ENCODE peak calls at places on chromosome 7, in seven cellular contexts. W is stomach, I is sigmoid colon, C is A549, U is heart left ventricle, P is upper lobe of left lung, E is GM12878. K is an unnamed sample. For H3K4me1, the result is how much of the 10 kb centered on the place peaks cover.

GRCh38 chr7:143172354-143172753 is 10.9 kb upstream of the TAS2R39 start:
- DNase-seq in W (peak), I (peak), C (peak), U (no peak), P (peak), E (no peak), K (peak)

GRCh38 chr7:90604383-90604782 is 8.3 kb downstream of the CDK14 start:
- DNase-seq in W (no peak), I (no peak), C (no peak), U (no peak), P (no peak), E (no peak), K (no peak)

GRCh38 chr7:36272567-36273269 is 116.9 kb upstream of the ANLN start:
- DNase-seq in W (no peak), I (peak), C (no peak), U (no peak), P (no peak), E (no peak), K (no peak)

GRCh38 chr7:46007990-46008643 is 87.0 kb upstream of the IGFBP3 start:
- DNase-seq in W (no peak), I (no peak), C (no peak), U (no peak), P (no peak), E (no peak), K (no peak)

GRCh38 chr7:18495412-18496335 is at the start of gene HDAC9:
- DNase-seq in W (no peak), I (no peak), C (no peak), U (peak), P (peak), E (peak), K (no peak)

GRCh38 chr7:12032146-12032545 is 178.9 kb upstream of the TMEM106B start:
- DNase-seq in W (no peak), I (no peak), C (no peak), U (no peak), P (no peak), E (no peak), K (no peak)

GRCh38 chr7:75818462-75818861 is 4.9 kb upstream of the CCL24 start:
- DNase-seq in W (no peak), I (no peak), C (no peak), U (no peak), P (no peak), E (no peak), K (no peak)

GRCh38 chr7:108001759-108002725 is 919 bp downstream of the LAMB1 start:
- DNase-seq in W (no peak), I (peak), C (no peak), U (peak), P (no peak), E (no peak), K (no peak)

GRCh38 chr7:19294629-19295028 is 149.4 kb upstream of the FERD3L start:
- DNase-seq in W (no peak), I (no peak), C (no peak), U (no peak), P (no peak), E (no peak), K (no peak)

GRCh38 chr7:6203381-6203780 is 69.0 kb downstream of the CYTH3 start:
- DNase-seq in W (no peak), I (no peak), C (no peak), U (no peak), P (no peak), E (no peak), K (no peak)

GRCh38 chr7:123747089-123747488 is 1.7 kb downstream of the WASL start:
- DNase-seq in W (no peak), I (no peak), C (no peak), U (no peak), P (no peak), E (no peak), K (no peak)

GRCh38 chr7:29841926-29842671 is 35.8 kb downstream of the WIPF3 start:
- DNase-seq in W (no peak), I (no peak), C (no peak), U (no peak), P (no peak), E (no peak), K (no peak)

GRCh38 chr7:471866-472639 is 47.6 kb downstream of the PDGFA start:
- DNase-seq in W (peak), I (peak), C (no peak), U (peak), P (peak), E (no peak), K (no peak)

GRCh38 chr7:83550100-83550499 is 98.8 kb downstream of the SEMA3E start:
- DNase-seq in W (no peak), I (no peak), C (no peak), U (no peak), P (no peak), E (no peak), K (no peak)

GRCh38 chr7:75920431-75921161 is 5.6 kb downstream of the POR start:
- DNase-seq in W (peak), I (no peak), C (no peak), U (no peak), P (no peak), E (no peak), K (no peak)

GRCh38 chr7:99739699-99740572 is 4.9 kb upstream of the CYP3A7 start:
- DNase-seq in W (no peak), I (no peak), C (no peak), U (no peak), P (no peak), E (no peak), K (no peak)

GRCh38 chr7:86931439-86931838 is 128.0 kb downstream of the ELAPOR2 start:
- DNase-seq in W (no peak), I (no peak), C (no peak), U (no peak), P (no peak), E (no peak), K (no peak)

GRCh38 chr7:17584822-17585221 is 286.4 kb downstream of the AHR start:
- DNase-seq in W (no peak), I (no peak), C (no peak), U (no peak), P (no peak), E (no peak), K (no peak)

GRCh38 chr7:44802418-44803025 is 6.0 kb downstream of the PPIA start:
- DNase-seq in W (no peak), I (no peak), C (no peak), U (no peak), P (no peak), E (no peak), K (no peak)

GRCh38 chr7:106575138-106575823 is 85.7 kb downstream of the CCDC71L start:
- DNase-seq in W (no peak), I (no peak), C (no peak), U (no peak), P (no peak), E (no peak), K (no peak)

GRCh38 chr7:105151152-105151551 is 137.1 kb downstream of the KMT2E start:
- DNase-seq in W (no peak), I (no peak), C (no peak), U (no peak), P (no peak), E (no peak), K (no peak)

GRCh38 chr7:150417863-150418262 is 32.6 kb upstream of the GIMAP8 start:
- DNase-seq in W (no peak), I (no peak), C (no peak), U (peak), P (no peak), E (no peak), K (peak)

GRCh38 chr7:48518092-48518491 is 346.8 kb downstream of the ABCA13 start:
- DNase-seq in W (no peak), I (no peak), C (no peak), U (no peak), P (no peak), E (no peak), K (no peak)

GRCh38 chr7:16961650-16962049 is 79.9 kb upstream of the AGR3 start:
- DNase-seq in W (no peak), I (no peak), C (no peak), U (no peak), P (no peak), E (no peak), K (no peak)

GRCh38 chr7:44893710-44894135 is 8.4 kb upstream of the PURB start:
- DNase-seq in W (no peak), I (no peak), C (no peak), U (no peak), P (no peak), E (no peak), K (no peak)

GRCh38 chr7:108815815-108816214 is 246.1 kb downstream of the DNAJB9 start:
- DNase-seq in W (no peak), I (no peak), C (no peak), U (no peak), P (no peak), E (no peak), K (peak)

GRCh38 chr7:91443862-91444261 is 179.6 kb downstream of the FZD1 start:
- DNase-seq in W (no peak), I (no peak), C (no peak), U (no peak), P (no peak), E (no peak), K (no peak)

GRCh38 chr7:37251222-37251621 is 197.4 kb downstream of the ELMO1 start:
- DNase-seq in W (no peak), I (no peak), C (no peak), U (no peak), P (no peak), E (no peak), K (no peak)

GRCh38 chr7:16345979-16346958 is 75.1 kb downstream of the CRPPA start:
- DNase-seq in W (no peak), I (no peak), C (no peak), U (no peak), P (no peak), E (no peak), K (no peak)

GRCh38 chr7:149819141-149819960 is 18.8 kb upstream of the ZNF862 start:
- DNase-seq in W (no peak), I (no peak), C (no peak), U (no peak), P (no peak), E (no peak), K (no peak)

GRCh38 chr7:45709168-45710034 is 135.2 kb downstream of the ADCY1 start:
- DNase-seq in W (peak), I (peak), C (no peak), U (peak), P (peak), E (no peak), K (peak)

GRCh38 chr7:151167197-151167911 is at the start of gene GBX1:
- DNase-seq in W (peak), I (no peak), C (peak), U (no peak), P (no peak), E (no peak), K (no peak)

GRCh38 chr7:113268757-113269156 is 150.4 kb upstream of the SMIM30 start:
- DNase-seq in W (no peak), I (no peak), C (no peak), U (no peak), P (no peak), E (no peak), K (no peak)

GRCh38 chr7:135386776-135387175 is 123.1 kb downstream of the CNOT4 start:
- DNase-seq in W (no peak), I (no peak), C (no peak), U (no peak), P (no peak), E (no peak), K (no peak)

GRCh38 chr7:31981874-31982390 is 88.3 kb downstream of the PDE1C start:
- DNase-seq in W (no peak), I (no peak), C (no peak), U (no peak), P (no peak), E (no peak), K (no peak)
- H3K27ac ChIP-seq in W (no peak), I (no peak), C (peak), U (no peak), P (no peak), E (no peak), K (no peak)

GRCh38 chr7:26397786-26398435 is 106.2 kb downstream of the SNX10 start:
- DNase-seq in W (no peak), I (no peak), C (peak), U (no peak), P (peak), E (no peak), K (no peak)
- TF ChIP-seq POLR2A in W (no peak), I (no peak), C (no peak), U (no peak), P (no peak), E (peak), K (no peak)

DNA sequence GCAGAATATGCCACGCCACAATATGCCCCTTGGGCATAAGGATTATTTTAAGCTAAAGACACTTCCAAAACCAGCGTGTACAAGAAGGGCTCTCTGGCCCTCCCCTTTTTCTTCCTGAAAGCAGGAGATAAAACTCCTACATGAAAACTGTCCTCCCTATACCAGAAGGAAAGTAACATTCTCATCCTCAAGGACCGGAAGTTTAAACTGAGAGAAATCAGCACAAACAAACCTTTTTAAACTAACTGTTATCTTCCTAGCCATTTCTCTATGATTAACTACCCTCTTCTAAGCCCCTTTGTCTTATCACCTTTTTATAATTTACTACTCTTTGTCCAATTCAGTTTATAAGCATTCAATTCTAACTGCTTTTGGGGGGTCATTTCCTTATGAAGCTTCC is 16.4 kb upstream of the RAPGEF5 start:
- DNase-seq in W (no peak), I (no peak), C (no peak), U (no peak), P (no peak), E (no peak), K (no peak)
- H3K4me1 ChIP-seq in W (under half), I (under half), C (under half), U (under half), P (under half), E (under half), K (under half)

GRCh38 chr7:55022618-55022985 is 3.8 kb downstream of the EGFR start:
- DNase-seq in W (no peak), I (no peak), C (no peak), U (no peak), P (no peak), E (no peak), K (no peak)

GRCh38 chr7:55019691-55020480 is 1.1 kb downstream of the EGFR start:
- DNase-seq in W (peak), I (peak), C (peak), U (no peak), P (no peak), E (no peak), K (peak)

GRCh38 chr7:55020481-55020871 is 1.7 kb downstream of the EGFR start:
- DNase-seq in W (no peak), I (peak), C (peak), U (no peak), P (peak), E (no peak), K (peak)

GRCh38 chr7:55021951-55022617 is 3.3 kb downstream of the EGFR start:
- DNase-seq in W (no peak), I (no peak), C (no peak), U (no peak), P (no peak), E (no peak), K (no peak)

GRCh38 chr7:55021053-55021452 is 2.2 kb downstream of the EGFR start:
- DNase-seq in W (no peak), I (no peak), C (no peak), U (no peak), P (no peak), E (no peak), K (no peak)
- H3K27ac ChIP-seq in W (peak), I (peak), C (peak), U (no peak), P (peak), E (no peak), K (peak)

GRCh38 chr7:23531794-23532489 is at the start of gene TRA2A:
- DNase-seq in W (peak), I (peak), C (peak), U (peak), P (peak), E (peak), K (peak)
- TF ChIP-seq POLR2A in W (peak), I (peak), C (peak), U (peak), P (peak), E (peak), K (peak)

DNA sequence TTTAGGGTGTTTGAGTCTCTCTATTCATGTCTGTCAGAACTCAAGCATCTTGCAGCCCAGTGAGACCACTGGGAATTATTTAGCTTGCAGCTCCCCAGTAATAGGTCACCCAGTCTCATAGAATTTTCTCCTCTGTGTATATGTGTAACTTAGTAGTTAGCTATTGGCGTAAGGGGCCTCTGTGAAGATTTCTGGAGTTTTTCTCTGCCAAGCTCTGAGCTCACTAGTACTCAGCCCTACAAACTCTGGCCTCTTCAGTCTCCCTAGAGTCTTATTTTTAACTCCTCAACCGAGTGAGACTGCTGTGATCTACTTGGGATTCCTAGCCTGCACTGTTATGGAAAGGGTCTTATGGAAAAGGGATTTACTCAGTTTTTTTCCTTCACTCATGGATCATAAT is 90.2 kb downstream of the PPP1R9A start:
- DNase-seq in W (no peak), I (no peak), C (no peak), U (no peak), P (no peak), E (no peak), K (no peak)
- H3K4me1 ChIP-seq in W (under half), I (under half), C (under half), U (under half), P (under half), E (under half), K (under half)

DNA sequence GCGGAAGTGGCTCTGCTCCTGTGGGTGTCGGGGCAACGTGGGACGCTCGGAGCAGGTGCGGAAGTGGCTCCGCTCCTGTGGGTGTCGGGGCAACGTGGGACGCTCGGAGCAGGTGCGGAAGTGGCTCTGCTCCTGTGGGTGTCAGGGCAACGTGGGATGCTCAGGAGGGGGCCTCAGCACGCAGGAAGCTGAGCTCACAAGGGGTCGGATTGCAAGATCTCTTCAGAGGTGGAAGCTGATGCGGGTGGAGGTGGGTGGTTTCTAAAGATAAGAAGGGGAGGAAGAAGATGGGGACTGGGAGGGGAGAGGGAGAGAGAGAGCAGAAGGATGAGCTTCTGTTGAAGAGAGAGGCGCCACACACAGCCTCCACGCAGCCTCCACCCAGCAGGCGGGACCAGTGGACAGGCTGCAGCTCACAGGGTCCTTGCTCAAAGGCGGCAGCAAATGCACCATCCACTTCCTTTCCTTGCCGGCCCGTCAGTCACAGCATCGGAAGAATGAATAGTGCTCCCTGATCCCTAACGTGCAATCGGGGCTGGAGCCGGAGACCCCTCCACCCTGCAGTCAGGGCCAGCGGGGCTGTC is 78.7 kb downstream of the PTPRN2 start:
- DNase-seq in W (no peak), I (no peak), C (no peak), U (no peak), P (no peak), E (no peak), K (no peak)
- H3K27ac ChIP-seq in W (no peak), I (no peak), C (no peak), U (no peak), P (no peak), E (no peak), K (no peak)

DNA sequence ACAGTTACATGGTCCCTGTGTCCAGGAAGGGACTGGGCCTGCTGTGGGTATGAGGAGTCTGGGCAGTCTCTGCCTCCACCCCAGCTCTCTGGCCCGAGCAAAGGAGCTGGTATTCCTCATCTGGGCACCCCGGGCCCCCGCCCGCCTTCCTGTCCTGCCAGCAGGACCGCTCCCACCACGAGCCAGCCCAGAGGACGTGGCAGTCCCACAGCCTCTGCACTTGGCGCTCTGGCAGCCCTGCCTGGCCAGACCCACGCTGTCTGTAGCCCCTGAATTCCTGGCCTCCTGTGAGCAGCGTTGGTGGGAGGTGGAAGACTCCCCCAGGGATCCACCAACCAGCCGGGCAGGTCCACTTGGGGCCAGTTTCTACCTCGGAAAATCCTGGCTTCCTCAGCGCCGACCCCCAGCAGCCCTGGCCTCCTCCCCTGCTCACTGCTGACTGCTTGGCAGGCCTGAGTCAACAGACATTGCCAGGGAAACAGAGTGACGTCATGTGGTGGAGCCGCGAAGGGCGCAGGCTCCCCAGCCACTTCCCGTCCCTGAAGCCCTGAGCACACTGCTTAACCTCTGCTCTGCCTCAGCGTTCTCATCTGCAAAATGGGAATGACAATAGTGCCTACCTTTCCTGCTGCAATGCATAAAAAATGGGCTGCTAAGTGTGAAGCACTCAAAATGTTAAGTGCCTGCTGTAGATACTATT is 21.6 kb upstream of the LIMK1 start:
- DNase-seq in W (peak), I (peak), C (peak), U (peak), P (peak), E (no peak), K (peak)
- TF ChIP-seq POLR2A in W (peak), I (no peak), C (no peak), U (no peak), P (peak), E (no peak), K (peak)

GRCh38 chr7:73613954-73614735 is 10.2 kb downstream of the MLXIPL start:
- DNase-seq in W (no peak), I (no peak), C (no peak), U (no peak), P (no peak), E (no peak), K (no peak)

GRCh38 chr7:73610105-73610504 is 14.2 kb downstream of the MLXIPL start:
- DNase-seq in W (no peak), I (no peak), C (no peak), U (no peak), P (no peak), E (no peak), K (no peak)

GRCh38 chr7:73611017-73611555 is 13.2 kb downstream of the MLXIPL start:
- DNase-seq in W (no peak), I (no peak), C (no peak), U (no peak), P (no peak), E (no peak), K (no peak)

GRCh38 chr7:73615886-73616285 is 8.4 kb downstream of the MLXIPL start:
- DNase-seq in W (no peak), I (no peak), C (no peak), U (no peak), P (no peak), E (no peak), K (no peak)

GRCh38 chr7:73612598-73613269 is 11.6 kb downstream of the MLXIPL start:
- DNase-seq in W (peak), I (no peak), C (peak), U (no peak), P (no peak), E (no peak), K (no peak)
- H3K4me1 ChIP-seq in W (under half), I (under half), C (under half), U (under half), P (under half), E (under half), K (under half)